ENCODE peak calls at places on chromosomes 5 and 9, in five cellular contexts. T is DND-41, K is cardiac fibroblast, I is GM13977, E is mammary epithelial cell. L is an unnamed sample.

GRCh38 chr5:174514983-174515394 is 209.4 kb upstream of the MSX2 start:
- DNase-seq in E (no peak), T (no peak), I (no peak), K (no peak), L (no peak)

GRCh38 chr9:134335490-134336173 is 9.4 kb downstream of the RXRA start:
- DNase-seq in E (no peak), I (no peak), T (no peak), K (no peak), L (no peak)

GRCh38 chr5:68345595-68345994 is 130.0 kb downstream of the PIK3R1 start:
- DNase-seq in K (no peak), T (no peak), E (no peak), I (no peak), L (no peak)

GRCh38 chr5:175866377-175866907 is 4.9 kb upstream of the CPLX2 start:
- DNase-seq in I (no peak), T (no peak), E (no peak), K (no peak), L (no peak)

GRCh38 chr5:94432499-94432898 is 185.9 kb downstream of the KIAA0825 start:
- DNase-seq in I (no peak), K (peak), E (no peak), T (no peak), L (no peak)

GRCh38 chr9:99030082-99030481 is 74.8 kb upstream of the TGFBR1 start:
- DNase-seq in T (no peak), E (peak), K (peak), I (no peak), L (no peak)

GRCh38 chr9:109453210-109453842 is 44.8 kb downstream of the PTPN3 start:
- DNase-seq in I (no peak), E (peak), T (no peak), K (peak), L (no peak)

GRCh38 chr5:152994040-152994439 is 496.4 kb upstream of the GRIA1 start:
- DNase-seq in T (no peak), I (no peak), K (no peak), E (peak), L (no peak)

GRCh38 chr5:23284656-23285055 is 222.8 kb upstream of the PRDM9 start:
- DNase-seq in T (no peak), K (no peak), E (no peak), I (no peak), L (no peak)

GRCh38 chr5:119410448-119411170 is 41.7 kb upstream of the HSD17B4 start:
- DNase-seq in E (no peak), T (no peak), I (no peak), K (peak), L (no peak)

GRCh38 chr5:133467712-133468463 is 144.5 kb downstream of the FSTL4 start:
- DNase-seq in T (no peak), I (no peak), E (no peak), K (no peak), L (no peak)

GRCh38 chr9:84305452-84306131 is 35.0 kb downstream of the SLC28A3 start:
- DNase-seq in K (no peak), T (no peak), E (no peak), I (no peak), L (no peak)

GRCh38 chr9:93084471-93084881 is 11.5 kb upstream of the CARD19 start:
- DNase-seq in E (no peak), T (no peak), I (no peak), K (no peak), L (no peak)

GRCh38 chr5:54624671-54625583 is 107.4 kb downstream of the SNX18 start:
- DNase-seq in E (no peak), K (peak), I (no peak), T (peak), L (no peak)

GRCh38 chr5:142356318-142356715 is 31.5 kb upstream of the SPRY4 start:
- DNase-seq in K (peak), I (no peak), T (no peak), E (no peak), L (no peak)

GRCh38 chr9:122097679-122098315 is 4.7 kb upstream of the TTLL11 start:
- DNase-seq in E (no peak), K (no peak), T (no peak), I (no peak), L (no peak)

DNA sequence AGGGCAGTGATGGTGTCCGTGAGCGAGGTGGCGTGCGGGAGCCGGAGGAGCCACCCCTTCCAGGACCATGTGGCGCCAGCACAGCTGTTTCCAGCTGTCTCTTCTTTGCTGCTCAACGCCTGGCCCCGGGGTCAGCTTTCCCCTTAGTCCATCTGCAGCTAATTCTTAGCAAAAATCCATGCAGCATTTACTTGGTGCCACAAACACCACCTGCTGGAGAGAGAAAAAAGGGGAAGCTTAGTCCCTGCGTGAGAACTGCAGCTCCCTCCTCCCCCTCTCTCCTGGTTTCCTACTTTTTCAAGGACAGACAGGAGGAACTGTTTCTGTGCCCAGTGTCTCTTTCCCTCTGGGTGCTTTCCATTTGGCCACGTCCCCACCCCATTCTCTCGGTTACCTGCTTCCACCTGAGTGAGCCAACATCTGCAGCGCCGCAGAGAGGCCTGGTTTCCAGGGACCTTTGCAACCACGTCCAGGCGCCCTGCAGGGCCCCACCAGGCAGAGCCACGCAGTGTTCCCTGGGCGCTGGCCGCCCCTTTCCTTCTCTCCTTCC is 3.4 kb downstream of the SLC6A19 start:
- DNase-seq in I (no peak), E (no peak), K (peak), T (no peak), L (no peak)
- TF ChIP-seq CTCF in I (no peak), E (peak), K (peak), T (no peak), L (no peak)

GRCh38 chr9:15307523-15307841 is 466 bp upstream of the TTC39B start:
- DNase-seq in K (no peak), E (no peak), I (no peak), T (no peak), L (no peak)
- TF ChIP-seq CTCF in K (no peak), E (no peak), I (peak), T (no peak), L (no peak)

GRCh38 chr9:29999645-30000044 is 2384.8 kb upstream of the ACO1 start:
- DNase-seq in E (no peak), T (no peak), I (no peak), K (no peak), L (no peak)
- TF ChIP-seq CTCF in E (no peak), T (no peak), I (no peak), K (no peak), L (no peak)

GRCh38 chr9:105633373-105633772 is 28.9 kb upstream of the TAL2 start:
- DNase-seq in I (no peak), K (no peak), T (no peak), E (no peak), L (no peak)
- TF ChIP-seq CTCF in I (no peak), K (no peak), T (no peak), E (no peak), L (no peak)

GRCh38 chr9:132309056-132309455 is 45.7 kb downstream of the SETX start:
- DNase-seq in K (no peak), E (no peak), I (no peak), T (no peak), L (no peak)

GRCh38 chr9:132312426-132312825 is 42.4 kb downstream of the SETX start:
- DNase-seq in T (no peak), I (no peak), K (no peak), E (no peak), L (no peak)

GRCh38 chr9:132311978-132312377 is 42.8 kb downstream of the SETX start:
- DNase-seq in I (no peak), E (no peak), K (no peak), T (no peak), L (no peak)

DNA sequence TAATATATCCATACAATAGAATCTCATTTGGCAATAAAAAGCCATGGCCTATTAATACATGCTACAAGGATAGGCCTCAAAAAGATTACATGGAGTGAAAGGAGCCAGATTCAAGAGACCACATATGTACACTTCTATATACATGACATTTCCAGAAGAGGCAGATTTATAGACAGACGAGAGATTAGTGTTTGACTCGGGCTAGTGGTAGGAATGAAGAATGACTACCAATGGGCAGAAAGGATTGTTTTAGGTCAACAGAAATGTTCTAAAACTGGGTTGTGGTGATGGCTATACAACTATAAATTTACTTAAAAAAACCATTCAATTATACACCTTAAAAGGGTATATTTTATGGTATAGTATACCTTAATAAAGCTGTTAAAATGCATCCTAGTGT is 41.9 kb downstream of the SETX start:
- DNase-seq in T (no peak), K (no peak), I (no peak), E (no peak), L (no peak)
- TF ChIP-seq CTCF in T (no peak), K (peak), I (no peak), E (peak), L (no peak)

DNA sequence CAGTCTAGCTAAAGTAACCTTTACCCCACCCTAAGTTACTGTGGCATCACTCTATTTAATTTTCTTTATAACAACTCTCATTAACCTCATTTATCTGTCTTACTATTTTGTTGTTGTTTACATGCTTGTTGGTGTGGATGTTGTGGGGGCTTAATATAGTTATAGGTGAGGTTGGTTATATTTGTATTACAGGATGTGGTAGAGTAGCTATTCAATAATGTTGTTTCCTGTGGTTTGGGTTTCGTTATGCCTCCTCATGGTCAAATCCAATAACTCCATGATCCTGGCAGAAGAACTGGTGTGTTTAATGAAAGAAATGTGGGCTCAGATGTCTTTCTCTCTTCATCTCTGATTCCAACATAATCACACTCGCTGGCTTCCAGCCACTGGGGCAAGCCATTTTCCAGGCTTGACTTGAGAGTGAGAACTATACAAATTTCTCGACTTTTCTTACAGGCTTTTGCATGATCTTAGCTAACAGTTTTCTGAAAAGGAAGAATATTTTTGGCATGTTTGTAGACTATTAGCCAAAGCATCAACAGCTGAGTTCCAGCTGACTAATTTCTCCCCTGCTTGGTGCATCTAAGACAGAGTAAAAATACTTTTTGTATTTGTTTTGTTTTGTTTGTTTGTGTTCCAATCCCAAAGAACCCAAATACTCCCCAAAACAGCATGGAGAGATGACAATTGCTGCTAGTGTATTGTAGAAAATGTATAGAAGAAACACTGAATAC is 303.7 kb upstream of the PAPPA start:
- DNase-seq in K (no peak), I (no peak), E (no peak), T (no peak), L (no peak)
- TF ChIP-seq CTCF in K (no peak), I (no peak), E (no peak), T (no peak), L (no peak)

L was measured in GM20000.